ENCODE peak calls at places on chromosomes 16 and 17, in five cellular contexts. G is K562, L is fibroblast of lung, U is osteoblast, A is GM23338. H is an unnamed sample.

GRCh38 chr17:75124041-75124818 is 7.3 kb downstream of the NT5C start:
- DNase-seq in G (peak; percentile 67), L (peak; percentile 65), U (peak; percentile 90), A (no peak), H (peak; percentile 18)

GRCh38 chr17:27466376-27466747 is 10.1 kb downstream of the KSR1 start:
- DNase-seq in G (no peak), L (no peak), U (no peak), A (peak; percentile 52), H (no peak)

GRCh38 chr16:11225677-11226549 is 30.1 kb downstream of the SOCS1 start:
- DNase-seq in G (no peak), L (no peak), U (no peak), A (no peak), H (no peak)

GRCh38 chr17:78991017-78991783 is 11.5 kb upstream of the LGALS3BP start:
- DNase-seq in G (no peak), L (no peak), U (peak; percentile 79), A (no peak), H (no peak)

GRCh38 chr16:21226749-21227148 is 6.8 kb upstream of the ANKS4B start:
- DNase-seq in G (no peak), L (no peak), U (no peak), A (no peak), H (no peak)

GRCh38 chr17:5000237-5000639 is 2.5 kb downstream of the KIF1C start:
- DNase-seq in G (no peak), L (no peak), U (peak; percentile 85), A (peak; percentile 23), H (peak; percentile 27)

GRCh38 chr17:68103148-68103547 is 67.6 kb downstream of the KPNA2 start:
- DNase-seq in G (no peak), L (no peak), U (no peak), A (no peak), H (no peak)

GRCh38 chr17:42283241-42284019 is 4.9 kb upstream of the STAT5A start:
- DNase-seq in G (no peak), L (no peak), U (peak; percentile 81), A (no peak), H (no peak)

GRCh38 chr17:35117984-35118383 is 1.7 kb downstream of the RAD51D start:
- DNase-seq in G (no peak), L (peak; percentile 39), U (peak; percentile 27), A (no peak), H (peak; percentile 59)

GRCh38 chr16:66695474-66695934 is 1.0 kb downstream of the CMTM4 start:
- DNase-seq in G (no peak), L (no peak), U (peak; percentile 90), A (no peak), H (no peak)

GRCh38 chr16:88706288-88706964 is at the start of the genes CTU2 and RNF166:
- DNase-seq in G (peak; percentile 97), L (peak; percentile 86), U (peak; percentile 100), A (peak; percentile 92), H (peak; percentile 93)

GRCh38 chr16:17451835-17452234 is 18.9 kb downstream of the XYLT1 start:
- DNase-seq in G (no peak), L (no peak), U (no peak), A (no peak), H (no peak)

GRCh38 chr17:34675143-34675542 is 95.8 kb downstream of the TMEM132E start:
- DNase-seq in G (no peak), L (no peak), U (no peak), A (no peak), H (no peak)

GRCh38 chr17:13550291-13550690 is 51.4 kb downstream of the HS3ST3A1 start:
- DNase-seq in G (no peak), L (no peak), U (no peak), A (no peak), H (peak; percentile 57)

GRCh38 chr16:50403491-50403890 is 34.7 kb upstream of the BRD7 start:
- DNase-seq in G (no peak), L (no peak), U (no peak), A (no peak), H (no peak)

GRCh38 chr16:15055141-15056053 is 477 bp downstream of the NTAN1 start:
- DNase-seq in G (peak; percentile 26), L (peak; percentile 42), U (peak; percentile 87), A (peak; percentile 81), H (peak; percentile 63)

GRCh38 chr17:3744032-3744431 is 20.3 kb downstream of the HASPIN start:
- DNase-seq in G (no peak), L (peak; percentile 28), U (no peak), A (no peak), H (peak; percentile 48)

GRCh38 chr16:88483392-88483641 is 30.2 kb downstream of the ZFPM1 start:
- DNase-seq in G (no peak), L (no peak), U (no peak), A (no peak), H (no peak)

DNA sequence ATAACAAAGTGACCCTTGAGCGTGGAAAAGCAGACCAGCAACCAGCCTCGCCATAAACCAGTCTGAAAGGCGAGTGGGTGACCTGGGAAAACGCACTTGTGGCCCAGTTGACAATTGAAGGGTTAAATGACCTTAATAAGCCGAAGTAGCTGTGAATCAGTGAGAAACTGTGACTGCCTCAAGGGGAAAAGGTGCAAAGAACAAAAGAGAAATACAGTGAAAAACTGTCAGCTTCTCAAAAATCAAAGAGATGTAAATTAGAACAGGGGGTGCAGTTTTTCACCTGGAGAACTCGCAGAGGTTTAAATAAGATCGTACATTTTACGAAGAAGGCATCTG is 124.1 kb downstream of the CMIP start:
- DNase-seq in G (no peak), L (no peak), U (no peak), A (no peak), H (no peak)
- H3K79me2 ChIP-seq in G (peaks cover 46% of the 10 kb centered on the region), L (no peaks in the 10 kb centered on the region), U (peaks cover 39% of the 10 kb centered on the region), A (peaks cover 91% of the 10 kb centered on the region), H (peaks cover 86% of the 10 kb centered on the region)

GRCh38 chr17:81390436-81391214 is 4.6 kb upstream of the BAHCC1 start:
- DNase-seq in G (no peak), L (no peak), U (no peak), A (no peak), H (no peak)

GRCh38 chr17:81393684-81394376 is 1.4 kb upstream of the BAHCC1 start:
- DNase-seq in G (peak; percentile 97), L (peak; percentile 100), U (peak; percentile 100), A (peak; percentile 100), H (peak; percentile 100)

GRCh38 chr17:81391268-81391963 is 3.8 kb upstream of the BAHCC1 start:
- DNase-seq in G (no peak), L (no peak), U (peak; percentile 84), A (no peak), H (no peak)

GRCh38 chr17:81392909-81393654 is 2.2 kb upstream of the BAHCC1 start:
- DNase-seq in G (peak; percentile 36), L (peak; percentile 34), U (peak; percentile 92), A (peak; percentile 62), H (peak; percentile 54)

DNA sequence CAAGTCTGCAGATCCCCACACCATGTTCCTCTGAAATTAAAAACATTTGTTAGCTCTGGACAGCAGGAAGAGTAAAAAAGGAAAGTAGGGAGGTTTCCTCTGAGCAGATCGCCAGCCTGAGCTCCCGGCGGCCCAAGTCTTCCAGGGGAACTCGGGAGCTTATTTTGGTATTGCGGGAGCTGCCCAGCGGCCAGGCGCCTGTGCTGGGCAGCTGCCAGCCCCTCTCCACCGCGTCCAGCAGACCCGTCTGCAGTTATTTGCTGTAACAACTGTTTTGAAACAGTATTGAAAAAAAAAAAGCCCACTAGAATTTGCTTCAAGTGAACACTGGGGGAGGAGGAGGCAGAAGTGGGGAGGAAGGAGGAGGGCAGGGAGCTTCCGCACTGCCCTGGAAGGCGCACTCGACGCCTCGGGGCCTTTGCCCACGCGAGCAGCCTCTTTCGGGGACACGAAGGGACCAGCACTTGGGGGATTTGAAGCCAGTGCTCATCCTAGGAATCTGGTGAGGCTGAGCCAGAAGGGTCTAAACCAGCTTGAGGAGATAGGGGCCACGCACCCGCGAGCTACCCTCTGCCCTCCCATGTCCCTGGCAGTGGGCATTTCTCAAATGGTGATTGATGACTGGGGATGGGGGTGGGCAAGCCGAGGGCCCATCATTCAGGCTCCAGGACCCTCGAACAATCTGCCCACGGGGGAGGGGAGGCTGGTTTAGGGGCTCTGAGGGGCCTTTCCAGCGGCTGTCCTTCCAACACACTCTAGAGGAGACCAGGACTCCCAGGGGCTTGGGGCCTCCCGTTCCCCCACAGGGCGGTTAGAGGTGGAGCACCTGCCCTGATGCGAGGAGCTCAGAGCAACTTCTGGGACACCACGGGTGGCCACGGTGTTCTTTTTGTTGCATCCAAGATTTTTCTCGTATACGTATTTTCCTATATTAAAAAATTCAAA is 3.0 kb upstream of the BAHCC1 start:
- DNase-seq in G (no peak), L (peak; percentile 91), U (peak; percentile 98), A (peak; percentile 42), H (peak; percentile 69)
- H3K79me2 ChIP-seq in G (peaks cover 30% of the 10 kb centered on the region), L (peaks cover 53% of the 10 kb centered on the region), U (peaks cover 72% of the 10 kb centered on the region), A (no peaks in the 10 kb centered on the region), H (peaks cover 70% of the 10 kb centered on the region)

GRCh38 chr17:21004016-21004930 is 38.5 kb downstream of the USP22 start:
- DNase-seq in G (no peak), L (no peak), U (no peak), A (no peak), H (no peak)

GRCh38 chr17:21003007-21003621 is 39.7 kb downstream of the USP22 start:
- DNase-seq in G (no peak), L (no peak), U (no peak), A (no peak), H (no peak)

GRCh38 chr17:21001813-21002221 is 41.0 kb downstream of the USP22 start:
- DNase-seq in G (no peak), L (peak; percentile 14), U (peak; percentile 75), A (no peak), H (peak; percentile 28)

GRCh38 chr17:21001111-21001812 is 41.5 kb downstream of the USP22 start:
- DNase-seq in G (no peak), L (no peak), U (no peak), A (no peak), H (peak; percentile 19)

DNA sequence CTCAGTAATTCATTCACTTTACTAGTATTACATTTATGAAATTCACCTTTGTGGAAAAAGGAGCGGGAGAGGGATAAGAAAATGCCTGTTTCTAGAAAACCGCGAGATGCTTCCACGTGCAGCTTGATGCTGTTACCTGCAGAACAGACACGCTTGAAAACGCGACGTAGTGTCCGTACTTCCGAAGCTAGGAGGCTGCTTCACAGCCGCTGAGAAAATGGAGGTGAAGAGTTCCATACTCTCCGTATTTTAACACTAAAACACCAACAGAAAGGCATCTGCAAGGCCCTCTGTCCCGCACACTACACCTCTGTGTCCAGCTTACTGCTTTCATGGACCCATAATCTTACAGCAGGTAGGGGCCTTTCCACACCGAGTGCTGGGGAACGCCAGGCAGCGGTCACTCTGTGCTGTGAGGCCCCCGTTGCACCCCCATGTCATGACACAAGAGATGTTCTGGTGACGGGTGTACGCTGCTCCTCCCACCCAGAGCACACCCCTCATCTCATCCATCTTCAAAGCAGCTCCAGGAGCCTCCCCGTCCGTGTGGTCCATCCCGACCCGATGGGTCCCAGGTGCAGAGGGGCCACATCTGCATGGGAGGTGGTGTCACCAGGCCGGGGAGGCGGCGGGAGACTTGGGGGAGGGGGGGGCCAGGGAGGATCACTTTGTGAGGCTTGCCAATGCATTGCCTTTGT is 40.4 kb downstream of the USP22 start:
- DNase-seq in G (no peak), L (no peak), U (no peak), A (no peak), H (no peak)
- H3K79me2 ChIP-seq in G (no peaks in the 10 kb centered on the region), L (peaks cover 30% of the 10 kb centered on the region), U (peaks cover 76% of the 10 kb centered on the region), A (peaks cover 53% of the 10 kb centered on the region), H (peaks cover 93% of the 10 kb centered on the region)

GRCh38 chr17:1156864-1157263 is 22.9 kb downstream of the ABR start:
- DNase-seq in G (no peak), L (no peak), U (peak; percentile 38), A (no peak), H (no peak)

GRCh38 chr17:1159781-1160180 is 20.0 kb downstream of the ABR start:
- DNase-seq in G (no peak), L (no peak), U (peak; percentile 43), A (no peak), H (no peak)

GRCh38 chr17:1162116-1162855 is 17.5 kb downstream of the ABR start:
- DNase-seq in G (no peak), L (no peak), U (peak; percentile 72), A (no peak), H (no peak)

GRCh38 chr17:1158879-1159278 is 20.9 kb downstream of the ABR start:
- DNase-seq in G (no peak), L (no peak), U (peak; percentile 91), A (no peak), H (peak; percentile 36)

GRCh38 chr17:1160591-1161041 is 19.2 kb downstream of the ABR start:
- DNase-seq in G (no peak), L (no peak), U (peak; percentile 25), A (no peak), H (no peak)
- H3K79me2 ChIP-seq in G (no peaks in the 10 kb centered on the region), L (no peaks in the 10 kb centered on the region), U (peaks cover 4% of the 10 kb centered on the region), A (no peaks in the 10 kb centered on the region), H (no peaks in the 10 kb centered on the region)

H was measured in GM23248.